ENCODE peak calls at places on chromosomes 12 and 14, in six cellular contexts. P, C, I, H, B and D are unnamed samples.

GRCh38 chr14:85535916-85536834 is 6.2 kb downstream of the FLRT2 start:
- DNase-seq in P (no peak), C (no peak), I (peak; percentile 35), H (no peak), B (no peak), D (no peak)

GRCh38 chr12:89040146-89040964 is 311.9 kb downstream of the DUSP6 start:
- DNase-seq in P (no peak), C (no peak), I (peak; percentile 16), H (no peak), B (no peak), D (no peak)

GRCh38 chr14:23629831-23630396 is 6.2 kb upstream of the DHRS2 start:
- DNase-seq in P (no peak), C (peak; percentile 74), I (peak; percentile 43), H (no peak), B (no peak), D (no peak)

GRCh38 chr12:68559246-68559645 is 51.5 kb upstream of the RAP1B start:
- DNase-seq in P (no peak), C (no peak), I (peak; percentile 54), H (no peak), B (no peak), D (no peak)

GRCh38 chr14:90678846-90679362 is 137.3 kb downstream of the TTC7B start:
- DNase-seq in P (no peak), C (no peak), I (no peak), H (no peak), B (no peak), D (no peak)

GRCh38 chr14:41167040-41167439 is 439.6 kb upstream of the LRFN5 start:
- DNase-seq in P (no peak), C (no peak), I (no peak), H (no peak), B (no peak), D (no peak)

GRCh38 chr12:111425655-111426054 is 19.9 kb downstream of the SH2B3 start:
- DNase-seq in P (peak; percentile 69), C (no peak), I (peak; percentile 63), H (no peak), B (no peak), D (no peak)

GRCh38 chr12:130457215-130457614 is 119.5 kb downstream of the PIWIL1 start:
- DNase-seq in P (no peak), C (no peak), I (no peak), H (no peak), B (no peak), D (no peak)

GRCh38 chr12:52790427-52791270 is 5.3 kb downstream of the KRT3 start:
- DNase-seq in P (no peak), C (no peak), I (no peak), H (no peak), B (no peak), D (no peak)

GRCh38 chr12:109467978-109468676 is 9.0 kb downstream of the KCTD10 start:
- DNase-seq in P (no peak), C (no peak), I (no peak), H (no peak), B (no peak), D (no peak)

GRCh38 chr12:96261557-96261956 is 67.4 kb downstream of the ELK3 start:
- DNase-seq in P (no peak), C (no peak), I (no peak), H (no peak), B (no peak), D (no peak)

GRCh38 chr12:96266238-96266637 is 72.1 kb downstream of the ELK3 start:
- DNase-seq in P (no peak), C (no peak), I (no peak), H (no peak), B (no peak), D (no peak)

GRCh38 chr12:96265836-96266235 is 71.7 kb downstream of the ELK3 start:
- DNase-seq in P (no peak), C (no peak), I (no peak), H (no peak), B (no peak), D (no peak)

GRCh38 chr12:96265400-96265799 is 71.2 kb downstream of the ELK3 start:
- DNase-seq in P (no peak), C (no peak), I (no peak), H (no peak), B (no peak), D (no peak)

DNA sequence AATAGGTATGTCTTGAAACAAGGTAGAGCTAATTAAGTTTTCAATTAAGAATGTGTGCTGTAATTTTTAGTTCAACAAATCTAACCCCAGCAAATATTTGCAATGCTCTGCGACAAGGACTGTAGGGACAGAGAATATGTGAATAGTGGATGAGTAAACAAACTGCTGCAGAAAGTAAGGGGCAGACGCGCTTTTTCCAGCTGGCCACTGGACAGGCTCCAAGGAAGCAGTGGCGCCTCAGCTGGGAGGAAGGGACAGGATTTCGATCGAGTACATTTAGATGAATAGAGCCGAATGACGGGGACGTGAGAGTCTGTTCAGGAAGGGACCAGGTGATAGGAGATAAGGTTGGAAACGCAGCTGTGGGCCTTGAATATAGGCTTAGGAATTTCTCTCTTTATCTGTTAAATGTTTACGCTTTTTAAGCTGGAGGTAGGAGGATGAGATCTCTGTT is 69.3 kb downstream of the ELK3 start:
- DNase-seq in P (no peak), C (no peak), I (no peak), H (no peak), B (no peak), D (no peak)
- TF ChIP-seq CTCF in P (no peak), C (no peak), I (no peak), H (no peak), B (no peak), D (no peak)

GRCh38 chr12:129063600-129063999 is 210.3 kb downstream of the GLT1D1 start:
- DNase-seq in P (no peak), C (no peak), I (no peak), H (no peak), B (no peak), D (no peak)

GRCh38 chr12:129064201-129064881 is 211.1 kb downstream of the GLT1D1 start:
- DNase-seq in P (no peak), C (no peak), I (no peak), H (no peak), B (no peak), D (peak; percentile 49)

GRCh38 chr12:129069886-129070285 is 216.6 kb downstream of the GLT1D1 start:
- DNase-seq in P (no peak), C (no peak), I (no peak), H (no peak), B (no peak), D (no peak)

GRCh38 chr12:129073157-129073915 is 220.1 kb downstream of the GLT1D1 start:
- DNase-seq in P (no peak), C (no peak), I (no peak), H (no peak), B (no peak), D (no peak)

DNA sequence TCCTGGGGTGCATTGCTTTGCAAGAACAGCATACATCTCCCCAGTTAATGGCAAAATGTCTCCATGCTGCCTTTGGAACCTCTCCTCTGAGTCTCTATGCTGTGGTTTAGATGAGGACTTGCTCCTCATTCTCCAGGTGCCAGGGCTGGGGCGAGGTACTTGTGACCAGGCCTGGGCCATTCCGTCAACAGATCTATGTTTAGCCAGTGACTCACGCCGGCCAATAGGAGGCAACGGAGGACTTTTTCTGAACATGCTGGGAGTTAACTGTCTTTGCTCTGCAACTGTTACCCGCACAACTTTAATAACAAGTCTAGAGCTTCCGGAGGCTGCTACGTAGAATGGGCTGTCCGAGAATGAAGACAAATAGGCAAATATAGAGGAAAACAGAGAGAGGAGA is 214.2 kb downstream of the GLT1D1 start:
- DNase-seq in P (no peak), C (no peak), I (no peak), H (peak; percentile 31), B (no peak), D (no peak)
- TF ChIP-seq CTCF in P (no peak), C (no peak), I (peak; percentile 4), H (no peak), B (peak; percentile 32), D (no peak)

GRCh38 chr14:54773171-54774006 is 129.2 kb downstream of the GCH1 start:
- DNase-seq in P (peak; percentile 92), C (peak; percentile 98), I (peak; percentile 100), H (peak; percentile 60), B (peak; percentile 49), D (peak; percentile 51)
- TF ChIP-seq CTCF in P (peak; percentile 58), C (peak; percentile 57), I (peak; percentile 96), H (peak; percentile 48), B (peak; percentile 51), D (peak; percentile 21)

DNA sequence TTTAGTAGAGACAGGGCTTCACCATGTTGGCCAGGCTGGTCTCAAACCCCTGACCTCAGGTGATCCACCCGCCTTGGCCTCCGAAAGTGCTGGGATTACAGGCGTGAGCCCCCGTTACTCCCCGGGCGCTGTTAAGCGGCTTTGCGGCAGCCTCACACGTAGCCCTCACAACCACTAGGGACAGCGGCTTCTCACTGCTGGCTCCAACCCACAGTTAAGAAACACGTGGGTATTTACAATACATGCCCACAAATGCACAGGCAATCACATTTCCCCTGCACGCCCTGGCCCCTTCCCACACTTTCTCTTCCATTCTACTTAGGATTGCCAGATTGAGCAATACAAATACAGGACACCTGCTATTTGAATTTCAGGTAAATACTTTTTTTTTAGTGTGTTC is 37.0 kb upstream of the EIF5 start:
- DNase-seq in P (no peak), C (no peak), I (no peak), H (no peak), B (no peak), D (no peak)
- TF ChIP-seq CTCF in P (no peak), C (no peak), I (peak; percentile 17), H (no peak), B (peak; percentile 28), D (no peak)

GRCh38 chr14:93648440-93649168 is 139.7 kb downstream of the PRIMA1 start:
- DNase-seq in P (no peak), C (no peak), I (peak; percentile 44), H (peak; percentile 12), B (no peak), D (no peak)
- TF ChIP-seq CTCF in P (peak; percentile 26), C (no peak), I (peak; percentile 56), H (peak; percentile 39), B (peak; percentile 57), D (peak; percentile 35)

GRCh38 chr12:106764738-106765137 is 9.7 kb upstream of the RIC8B start:
- DNase-seq in P (no peak), C (no peak), I (no peak), H (no peak), B (no peak), D (no peak)
- TF ChIP-seq CTCF in P (no peak), C (no peak), I (no peak), H (no peak), B (no peak), D (no peak)

DNA sequence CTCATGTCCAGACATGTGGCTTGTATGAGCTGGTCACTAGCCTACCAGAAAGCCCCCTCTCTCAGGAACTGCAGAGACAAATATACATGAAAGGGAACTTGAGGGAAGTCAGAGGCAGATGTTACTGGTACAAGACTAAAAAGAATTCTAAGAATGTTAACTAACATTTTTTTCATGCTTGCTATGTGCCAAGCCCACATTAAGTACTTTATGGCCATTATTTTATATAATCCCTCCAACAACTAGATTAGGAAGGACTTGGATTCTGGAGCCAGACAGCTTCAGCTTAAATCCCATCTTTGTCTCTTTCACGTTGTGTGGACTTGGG is 24.6 kb downstream of the TTC9 start:
- DNase-seq in P (no peak), C (no peak), I (no peak), H (no peak), B (no peak), D (no peak)
- TF ChIP-seq CTCF in P (no peak), C (no peak), I (no peak), H (no peak), B (no peak), D (no peak)

GRCh38 chr12:56189918-56190694 is 823 bp upstream of the SMARCC2 start:
- DNase-seq in P (peak; percentile 88), C (peak; percentile 94), I (peak; percentile 96), H (peak; percentile 90), B (peak; percentile 95), D (peak; percentile 90)
- TF ChIP-seq CTCF in P (no peak), C (no peak), I (no peak), H (no peak), B (peak; percentile 19), D (peak; percentile 37)